ENCODE peak calls at places on chromosomes 13 and 19, in ten cellular contexts. L is body of pancreas, X is lower leg skin, E is heart left ventricle, A is breast epithelium, G is IMR-90, N is GM12878, D is ovary, T is tibial nerve, C is adrenal gland. F is an unnamed sample.

GRCh38 chr13:47017476-47017875 is 120.6 kb upstream of the HTR2A start:
- DNase-seq in L (no peak), X (no peak), E (no peak), A (no peak), G (peak; percentile 28), N (no peak), D (no peak), T (no peak), C (no peak), F (no peak)

GRCh38 chr19:4803736-4804695 is 12.5 kb downstream of the FEM1A start:
- DNase-seq in L (peak; percentile 72), X (no peak), E (peak; percentile 65), A (no peak), G (peak; percentile 37), N (no peak), D (peak; percentile 60), T (no peak), C (peak; percentile 59), F (peak; percentile 54)

GRCh38 chr19:48415395-48415794 is 21.9 kb downstream of the GRIN2D start:
- DNase-seq in L (peak; percentile 86), X (peak; percentile 94), E (peak; percentile 69), A (peak; percentile 29), G (peak; percentile 36), N (no peak), D (peak; percentile 38), T (peak; percentile 55), C (peak; percentile 81), F (peak; percentile 50)

GRCh38 chr19:19468424-19469050 is 46.8 kb downstream of the TSSK6 start:
- DNase-seq in L (no peak), X (no peak), E (no peak), A (no peak), G (no peak), N (no peak), D (no peak), T (no peak), C (no peak), F (no peak)

GRCh38 chr13:66312312-66313087 is 917.6 kb downstream of the PCDH9 start:
- DNase-seq in L (peak; percentile 46), X (no peak), E (no peak), A (no peak), G (peak; percentile 80), N (no peak), D (no peak), T (no peak), C (peak; percentile 1), F (no peak)

GRCh38 chr13:24693862-24694471 is 13.8 kb downstream of the ATP12A start:
- DNase-seq in L (peak; percentile 52), X (no peak), E (no peak), A (no peak), G (peak; percentile 55), N (no peak), D (peak; percentile 21), T (no peak), C (peak; percentile 67), F (no peak)

GRCh38 chr13:45194081-45194939 is 6.5 kb downstream of the KCTD4 start:
- DNase-seq in L (peak; percentile 28), X (no peak), E (peak; percentile 45), A (peak; percentile 40), G (peak; percentile 34), N (no peak), D (peak; percentile 53), T (peak; percentile 43), C (no peak), F (no peak)

GRCh38 chr19:6219147-6219525 is 60.6 kb downstream of the MLLT1 start:
- DNase-seq in L (no peak), X (no peak), E (no peak), A (no peak), G (no peak), N (no peak), D (no peak), T (no peak), C (no peak), F (peak; percentile 21)

GRCh38 chr13:114315074-114315785 is 927 bp downstream of the CHAMP1 start:
- DNase-seq in L (no peak), X (no peak), E (no peak), A (no peak), G (no peak), N (no peak), D (no peak), T (no peak), C (no peak), F (no peak)

GRCh38 chr19:40836754-40837429 is 13.4 kb downstream of the CYP2A6 start:
- DNase-seq in L (no peak), X (no peak), E (no peak), A (no peak), G (no peak), N (no peak), D (no peak), T (no peak), C (no peak), F (no peak)

GRCh38 chr13:55627221-55627620 is 1513.5 kb upstream of the PRR20A start:
- DNase-seq in L (no peak), X (no peak), E (no peak), A (no peak), G (no peak), N (no peak), D (no peak), T (no peak), C (no peak), F (no peak)

GRCh38 chr19:7078007-7078406 is 8.5 kb downstream of the ZNF557 start:
- DNase-seq in L (no peak), X (no peak), E (no peak), A (no peak), G (no peak), N (no peak), D (no peak), T (no peak), C (no peak), F (no peak)

DNA sequence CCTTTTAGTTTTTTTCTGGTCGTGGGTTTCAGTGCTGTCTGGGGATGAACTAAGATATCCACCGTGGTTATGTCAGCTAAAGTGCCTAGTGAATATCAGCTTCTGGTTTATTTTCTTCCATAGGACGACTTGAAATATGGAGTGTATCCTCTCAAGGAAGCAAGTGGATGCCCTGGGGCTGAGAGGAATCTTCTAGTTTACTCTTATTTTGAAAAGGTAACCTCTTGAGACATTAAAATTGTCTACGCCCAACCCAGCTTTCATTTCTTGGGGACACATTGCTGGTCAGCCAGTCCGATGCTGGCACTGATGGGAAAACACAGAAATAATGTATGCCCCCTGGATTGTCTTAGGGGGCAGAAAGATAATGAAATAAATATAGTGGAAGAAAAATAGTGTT is 1.6 kb downstream of the ZNF431 start:
- DNase-seq in L (no peak), X (no peak), E (no peak), A (no peak), G (no peak), N (no peak), D (no peak), T (no peak), C (no peak), F (no peak)
- TF ChIP-seq POLR2A in L (no peak), X (no peak), E (no peak), A (no peak), G (no peak), N (no peak), D (no peak), T (no peak), C (no peak), F (no peak)

DNA sequence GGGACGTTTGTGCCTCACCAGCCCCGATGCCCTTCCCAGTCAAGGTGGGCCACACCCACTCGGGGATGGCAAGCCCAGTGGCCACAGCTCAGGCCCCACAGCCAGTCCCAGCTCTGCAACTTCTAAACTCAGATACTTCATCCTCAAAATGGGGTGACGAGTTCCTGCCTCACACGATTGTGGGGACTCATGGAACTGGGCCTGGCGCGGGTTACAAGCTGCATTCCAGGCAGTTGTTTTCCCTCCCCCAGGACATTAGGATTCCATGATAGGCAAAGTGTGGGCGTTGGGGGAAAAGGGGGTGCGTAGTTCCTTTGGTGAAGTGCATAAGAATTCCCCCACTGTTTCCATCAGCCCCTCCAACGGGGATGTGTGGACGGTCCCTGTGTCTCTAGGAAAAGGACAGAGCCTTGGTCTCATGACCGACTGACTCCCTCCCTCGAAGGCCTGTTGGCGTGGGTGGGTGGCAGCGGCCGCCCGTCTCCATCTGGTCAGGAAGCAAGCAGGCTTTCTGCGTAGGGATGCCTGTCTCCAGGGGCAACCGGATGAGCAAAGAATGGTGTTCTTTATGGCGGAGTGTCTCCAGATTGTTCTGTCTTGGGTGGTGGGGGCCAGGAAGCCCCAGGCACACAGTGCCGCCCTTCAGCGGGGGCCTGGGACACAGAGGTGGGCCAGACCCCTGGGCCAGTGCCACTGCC is 21.0 kb upstream of the NPAS1 start:
- DNase-seq in L (no peak), X (no peak), E (no peak), A (no peak), G (no peak), N (no peak), D (no peak), T (no peak), C (no peak), F (no peak)
- TF ChIP-seq CTCF in L (no peak), X (no peak), E (no peak), A (no peak), G (no peak), N (no peak), D (no peak), T (no peak), C (no peak), F (no peak)

GRCh38 chr13:51156666-51157065 is 45.6 kb upstream of the C13orf42 start:
- DNase-seq in L (no peak), X (no peak), E (no peak), A (no peak), G (no peak), N (no peak), D (no peak), T (no peak), C (no peak), F (no peak)
- TF ChIP-seq POLR2A in L (no peak), X (no peak), E (no peak), A (no peak), G (no peak), N (no peak), D (no peak), T (no peak), C (no peak), F (no peak)

GRCh38 chr13:84570831-84571230 is 688.6 kb upstream of the SLITRK1 start:
- DNase-seq in L (no peak), X (no peak), E (no peak), A (no peak), G (peak; percentile 63), N (no peak), D (no peak), T (no peak), C (no peak), F (no peak)

GRCh38 chr13:84574851-84575250 is 692.6 kb upstream of the SLITRK1 start:
- DNase-seq in L (no peak), X (no peak), E (no peak), A (no peak), G (peak; percentile 16), N (no peak), D (no peak), T (no peak), C (no peak), F (no peak)

GRCh38 chr13:84567848-84568247 is 685.6 kb upstream of the SLITRK1 start:
- DNase-seq in L (no peak), X (no peak), E (no peak), A (no peak), G (no peak), N (no peak), D (no peak), T (no peak), C (no peak), F (no peak)

DNA sequence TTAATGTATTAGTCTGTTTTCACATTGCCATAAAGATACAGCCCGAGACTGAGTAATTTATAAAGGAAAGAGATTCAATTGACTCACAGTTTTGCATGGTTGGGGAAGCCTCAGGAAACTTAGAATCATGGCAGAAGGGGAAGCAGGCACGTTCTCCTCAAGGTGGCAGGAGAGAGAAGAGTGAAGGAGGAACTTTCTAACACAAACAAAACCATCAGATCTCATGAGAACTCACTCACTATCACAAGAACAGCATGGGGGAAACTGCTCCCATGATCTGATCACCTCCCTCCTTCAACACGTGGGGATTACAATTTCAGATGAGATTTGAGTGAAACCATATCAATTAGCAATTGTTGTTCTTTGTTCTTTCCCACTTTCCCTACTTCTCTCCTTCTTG is 689.0 kb upstream of the SLITRK1 start:
- DNase-seq in L (no peak), X (no peak), E (no peak), A (no peak), G (peak; percentile 0), N (no peak), D (no peak), T (no peak), C (no peak), F (no peak)
- TF ChIP-seq CTCF in L (no peak), X (no peak), E (no peak), A (no peak), G (no peak), N (no peak), D (no peak), T (no peak), C (no peak), F (no peak)

F was measured in uterus.